ENCODE peak calls at places on chromosomes 1 and 21, in ten cellular contexts. One of them, this sample, is unnamed.

GRCh38 chr1:39098569-39099250 is 72.6 kb downstream of the NDUFS5 start:
- DNase-seq in stomach: peak
- DNase-seq in endothelial cell: peak
- DNase-seq in Calu3: peak
- DNase-seq in omental fat pad: no peak
- DNase-seq in stimulated activated CD4-positive, alpha-beta T cell treated with anti-CD3 and anti-CD28 coated beads, Interleukin-15, amount 100 ng/mL, for 48 hours: peak
- DNase-seq in A549: peak
- DNase-seq in RWPE2: no peak
- DNase-seq in T-helper 9 cell: peak
- DNase-seq in GM10248: peak
- DNase-seq in this sample: peak

GRCh38 chr1:64983110-64983509 is 16.8 kb upstream of the JAK1 start:
- DNase-seq in RWPE2: no peak
- DNase-seq in T-helper 9 cell: no peak
- DNase-seq in Calu3: peak
- DNase-seq in endothelial cell: no peak
- DNase-seq in GM10248: no peak
- DNase-seq in stomach: no peak
- DNase-seq in stimulated activated CD4-positive, alpha-beta T cell treated with anti-CD3 and anti-CD28 coated beads, Interleukin-15, amount 100 ng/mL, for 48 hours: no peak
- DNase-seq in omental fat pad: no peak
- DNase-seq in A549: peak
- DNase-seq in this sample: no peak

GRCh38 chr1:199522338-199522737 is 505.2 kb upstream of the NR5A2 start:
- DNase-seq in stomach: no peak
- DNase-seq in stimulated activated CD4-positive, alpha-beta T cell treated with anti-CD3 and anti-CD28 coated beads, Interleukin-15, amount 100 ng/mL, for 48 hours: no peak
- DNase-seq in endothelial cell: no peak
- DNase-seq in T-helper 9 cell: no peak
- DNase-seq in omental fat pad: no peak
- DNase-seq in GM10248: no peak
- DNase-seq in A549: no peak
- DNase-seq in Calu3: no peak
- DNase-seq in RWPE2: no peak
- DNase-seq in this sample: no peak

GRCh38 chr1:55589656-55590297 is 374.6 kb upstream of the USP24 start:
- DNase-seq in GM10248: no peak
- DNase-seq in Calu3: no peak
- DNase-seq in stomach: no peak
- DNase-seq in stimulated activated CD4-positive, alpha-beta T cell treated with anti-CD3 and anti-CD28 coated beads, Interleukin-15, amount 100 ng/mL, for 48 hours: no peak
- DNase-seq in endothelial cell: no peak
- DNase-seq in T-helper 9 cell: no peak
- DNase-seq in omental fat pad: no peak
- DNase-seq in RWPE2: no peak
- DNase-seq in A549: no peak
- DNase-seq in this sample: no peak

GRCh38 chr1:58031416-58031815 is 515.1 kb downstream of the OMA1 start:
- DNase-seq in RWPE2: no peak
- DNase-seq in endothelial cell: no peak
- DNase-seq in omental fat pad: no peak
- DNase-seq in T-helper 9 cell: no peak
- DNase-seq in stomach: no peak
- DNase-seq in Calu3: no peak
- DNase-seq in stimulated activated CD4-positive, alpha-beta T cell treated with anti-CD3 and anti-CD28 coated beads, Interleukin-15, amount 100 ng/mL, for 48 hours: no peak
- DNase-seq in A549: no peak
- DNase-seq in GM10248: no peak
- DNase-seq in this sample: peak

GRCh38 chr1:24364605-24364974 is 45.4 kb downstream of the GRHL3 start:
- DNase-seq in GM10248: no peak
- DNase-seq in stimulated activated CD4-positive, alpha-beta T cell treated with anti-CD3 and anti-CD28 coated beads, Interleukin-15, amount 100 ng/mL, for 48 hours: no peak
- DNase-seq in A549: no peak
- DNase-seq in endothelial cell: no peak
- DNase-seq in stomach: no peak
- DNase-seq in omental fat pad: no peak
- DNase-seq in RWPE2: no peak
- DNase-seq in T-helper 9 cell: no peak
- DNase-seq in Calu3: no peak
- DNase-seq in this sample: no peak

GRCh38 chr1:178928985-178929384 is 58.1 kb upstream of the ANGPTL1 start:
- DNase-seq in T-helper 9 cell: no peak
- DNase-seq in stomach: no peak
- DNase-seq in Calu3: no peak
- DNase-seq in endothelial cell: no peak
- DNase-seq in stimulated activated CD4-positive, alpha-beta T cell treated with anti-CD3 and anti-CD28 coated beads, Interleukin-15, amount 100 ng/mL, for 48 hours: no peak
- DNase-seq in RWPE2: no peak
- DNase-seq in A549: no peak
- DNase-seq in omental fat pad: no peak
- DNase-seq in GM10248: no peak
- DNase-seq in this sample: peak

GRCh38 chr1:61446531-61446991 is 278.4 kb downstream of the TM2D1 start:
- DNase-seq in Calu3: no peak
- DNase-seq in GM10248: no peak
- DNase-seq in omental fat pad: no peak
- DNase-seq in endothelial cell: no peak
- DNase-seq in RWPE2: no peak
- DNase-seq in stomach: no peak
- DNase-seq in A549: no peak
- DNase-seq in stimulated activated CD4-positive, alpha-beta T cell treated with anti-CD3 and anti-CD28 coated beads, Interleukin-15, amount 100 ng/mL, for 48 hours: no peak
- DNase-seq in T-helper 9 cell: no peak
- DNase-seq in this sample: no peak

GRCh38 chr1:94713472-94714141 is 106.5 kb upstream of the SLC44A3 start:
- DNase-seq in GM10248: peak
- DNase-seq in omental fat pad: peak
- DNase-seq in T-helper 9 cell: no peak
- DNase-seq in A549: peak
- DNase-seq in endothelial cell: no peak
- DNase-seq in stimulated activated CD4-positive, alpha-beta T cell treated with anti-CD3 and anti-CD28 coated beads, Interleukin-15, amount 100 ng/mL, for 48 hours: no peak
- DNase-seq in RWPE2: peak
- DNase-seq in stomach: peak
- DNase-seq in Calu3: peak
- DNase-seq in this sample: no peak

GRCh38 chr21:33650929-33651505 is 8.7 kb downstream of the ITSN1 start:
- DNase-seq in omental fat pad: no peak
- DNase-seq in endothelial cell: no peak
- DNase-seq in T-helper 9 cell: no peak
- DNase-seq in A549: no peak
- DNase-seq in RWPE2: no peak
- DNase-seq in stimulated activated CD4-positive, alpha-beta T cell treated with anti-CD3 and anti-CD28 coated beads, Interleukin-15, amount 100 ng/mL, for 48 hours: no peak
- DNase-seq in GM10248: no peak
- DNase-seq in Calu3: no peak
- DNase-seq in stomach: no peak
- DNase-seq in this sample: no peak

GRCh38 chr1:28591708-28592313 is at the start of gene RAB42:
- DNase-seq in T-helper 9 cell: peak
- DNase-seq in omental fat pad: no peak
- DNase-seq in stomach: peak
- DNase-seq in endothelial cell: no peak
- DNase-seq in Calu3: no peak
- DNase-seq in RWPE2: no peak
- DNase-seq in GM10248: peak
- DNase-seq in A549: no peak
- DNase-seq in stimulated activated CD4-positive, alpha-beta T cell treated with anti-CD3 and anti-CD28 coated beads, Interleukin-15, amount 100 ng/mL, for 48 hours: no peak
- DNase-seq in this sample: peak

GRCh38 chr1:1274299-1274930 is 761 bp upstream of the UBE2J2 start:
- DNase-seq in RWPE2: peak
- DNase-seq in stimulated activated CD4-positive, alpha-beta T cell treated with anti-CD3 and anti-CD28 coated beads, Interleukin-15, amount 100 ng/mL, for 48 hours: no peak
- DNase-seq in A549: no peak
- DNase-seq in T-helper 9 cell: no peak
- DNase-seq in stomach: no peak
- DNase-seq in endothelial cell: no peak
- DNase-seq in GM10248: no peak
- DNase-seq in omental fat pad: no peak
- DNase-seq in Calu3: no peak
- DNase-seq in this sample: no peak

GRCh38 chr1:180057883-180058396 is 96.7 kb upstream of the QSOX1 start:
- DNase-seq in stimulated activated CD4-positive, alpha-beta T cell treated with anti-CD3 and anti-CD28 coated beads, Interleukin-15, amount 100 ng/mL, for 48 hours: no peak
- DNase-seq in T-helper 9 cell: no peak
- DNase-seq in A549: no peak
- DNase-seq in endothelial cell: no peak
- DNase-seq in Calu3: no peak
- DNase-seq in stomach: no peak
- DNase-seq in omental fat pad: no peak
- DNase-seq in GM10248: no peak
- DNase-seq in RWPE2: no peak
- DNase-seq in this sample: no peak

GRCh38 chr1:61078611-61079010 is 3.8 kb upstream of the NFIA start:
- DNase-seq in T-helper 9 cell: no peak
- DNase-seq in GM10248: no peak
- DNase-seq in A549: no peak
- DNase-seq in RWPE2: no peak
- DNase-seq in stomach: no peak
- DNase-seq in Calu3: no peak
- DNase-seq in endothelial cell: no peak
- DNase-seq in stimulated activated CD4-positive, alpha-beta T cell treated with anti-CD3 and anti-CD28 coated beads, Interleukin-15, amount 100 ng/mL, for 48 hours: no peak
- DNase-seq in omental fat pad: no peak
- DNase-seq in this sample: no peak

GRCh38 chr1:37741130-37741529 is 23.8 kb downstream of the EPHA10 start:
- DNase-seq in GM10248: no peak
- DNase-seq in Calu3: no peak
- DNase-seq in stimulated activated CD4-positive, alpha-beta T cell treated with anti-CD3 and anti-CD28 coated beads, Interleukin-15, amount 100 ng/mL, for 48 hours: no peak
- DNase-seq in RWPE2: peak
- DNase-seq in endothelial cell: no peak
- DNase-seq in omental fat pad: no peak
- DNase-seq in stomach: no peak
- DNase-seq in A549: no peak
- DNase-seq in T-helper 9 cell: no peak
- DNase-seq in this sample: no peak

GRCh38 chr1:39895731-39896480 is 5.8 kb downstream of the MYCL start:
- DNase-seq in stomach: no peak
- DNase-seq in omental fat pad: no peak
- DNase-seq in Calu3: no peak
- DNase-seq in RWPE2: no peak
- DNase-seq in T-helper 9 cell: no peak
- DNase-seq in A549: no peak
- DNase-seq in endothelial cell: no peak
- DNase-seq in stimulated activated CD4-positive, alpha-beta T cell treated with anti-CD3 and anti-CD28 coated beads, Interleukin-15, amount 100 ng/mL, for 48 hours: no peak
- DNase-seq in GM10248: no peak
- DNase-seq in this sample: no peak

GRCh38 chr1:152515454-152515823 is 1.2 kb downstream of the CRCT1 start:
- DNase-seq in stimulated activated CD4-positive, alpha-beta T cell treated with anti-CD3 and anti-CD28 coated beads, Interleukin-15, amount 100 ng/mL, for 48 hours: no peak
- DNase-seq in stomach: no peak
- DNase-seq in A549: no peak
- DNase-seq in GM10248: no peak
- DNase-seq in omental fat pad: no peak
- DNase-seq in T-helper 9 cell: no peak
- DNase-seq in endothelial cell: peak
- DNase-seq in Calu3: peak
- DNase-seq in RWPE2: no peak
- DNase-seq in this sample: no peak

GRCh38 chr21:45822429-45823099 is 159.0 kb upstream of the COL6A1 start:
- DNase-seq in stimulated activated CD4-positive, alpha-beta T cell treated with anti-CD3 and anti-CD28 coated beads, Interleukin-15, amount 100 ng/mL, for 48 hours: no peak
- DNase-seq in A549: no peak
- DNase-seq in T-helper 9 cell: no peak
- DNase-seq in RWPE2: no peak
- DNase-seq in omental fat pad: no peak
- DNase-seq in Calu3: no peak
- DNase-seq in GM10248: no peak
- DNase-seq in endothelial cell: no peak
- DNase-seq in stomach: no peak
- DNase-seq in this sample: peak

GRCh38 chr1:53826367-53826766 is 11.7 kb downstream of the NDC1 start:
- DNase-seq in A549: peak
- DNase-seq in stimulated activated CD4-positive, alpha-beta T cell treated with anti-CD3 and anti-CD28 coated beads, Interleukin-15, amount 100 ng/mL, for 48 hours: no peak
- DNase-seq in omental fat pad: no peak
- DNase-seq in Calu3: no peak
- DNase-seq in GM10248: no peak
- DNase-seq in endothelial cell: no peak
- DNase-seq in T-helper 9 cell: no peak
- DNase-seq in stomach: no peak
- DNase-seq in RWPE2: no peak
- DNase-seq in this sample: no peak

GRCh38 chr1:46174448-46175231 is at the start of gene TSPAN1:
- DNase-seq in A549: no peak
- DNase-seq in RWPE2: no peak
- DNase-seq in stimulated activated CD4-positive, alpha-beta T cell treated with anti-CD3 and anti-CD28 coated beads, Interleukin-15, amount 100 ng/mL, for 48 hours: no peak
- DNase-seq in GM10248: no peak
- DNase-seq in endothelial cell: no peak
- DNase-seq in Calu3: no peak
- DNase-seq in omental fat pad: no peak
- DNase-seq in T-helper 9 cell: no peak
- DNase-seq in stomach: peak
- DNase-seq in this sample: no peak

GRCh38 chr1:58880592-58880991 is 96.7 kb upstream of the JUN start:
- DNase-seq in GM10248: no peak
- DNase-seq in stomach: no peak
- DNase-seq in Calu3: no peak
- DNase-seq in A549: no peak
- DNase-seq in stimulated activated CD4-positive, alpha-beta T cell treated with anti-CD3 and anti-CD28 coated beads, Interleukin-15, amount 100 ng/mL, for 48 hours: no peak
- DNase-seq in T-helper 9 cell: no peak
- DNase-seq in endothelial cell: no peak
- DNase-seq in RWPE2: no peak
- DNase-seq in omental fat pad: no peak
- DNase-seq in this sample: no peak

GRCh38 chr21:46159841-46160562 is 4.6 kb upstream of the FTCD start:
- DNase-seq in endothelial cell: no peak
- DNase-seq in Calu3: no peak
- DNase-seq in GM10248: no peak
- DNase-seq in stimulated activated CD4-positive, alpha-beta T cell treated with anti-CD3 and anti-CD28 coated beads, Interleukin-15, amount 100 ng/mL, for 48 hours: no peak
- DNase-seq in A549: no peak
- DNase-seq in omental fat pad: peak
- DNase-seq in T-helper 9 cell: no peak
- DNase-seq in RWPE2: peak
- DNase-seq in stomach: peak
- DNase-seq in this sample: no peak

GRCh38 chr1:164759945-164760584 is 201.1 kb downstream of the PBX1 start:
- DNase-seq in Calu3: no peak
- DNase-seq in A549: no peak
- DNase-seq in endothelial cell: no peak
- DNase-seq in GM10248: no peak
- DNase-seq in RWPE2: no peak
- DNase-seq in omental fat pad: no peak
- DNase-seq in stimulated activated CD4-positive, alpha-beta T cell treated with anti-CD3 and anti-CD28 coated beads, Interleukin-15, amount 100 ng/mL, for 48 hours: no peak
- DNase-seq in T-helper 9 cell: no peak
- DNase-seq in stomach: no peak
- DNase-seq in this sample: no peak

GRCh38 chr1:91501527-91501859 is 842 bp downstream of the CDC7 start:
- DNase-seq in A549: peak
- DNase-seq in T-helper 9 cell: no peak
- DNase-seq in omental fat pad: no peak
- DNase-seq in stomach: no peak
- DNase-seq in stimulated activated CD4-positive, alpha-beta T cell treated with anti-CD3 and anti-CD28 coated beads, Interleukin-15, amount 100 ng/mL, for 48 hours: peak
- DNase-seq in Calu3: no peak
- DNase-seq in GM10248: peak
- DNase-seq in RWPE2: no peak
- DNase-seq in endothelial cell: no peak
- DNase-seq in this sample: peak

GRCh38 chr1:8533124-8533523 is 215.2 kb downstream of the SLC45A1 start:
- DNase-seq in A549: no peak
- DNase-seq in Calu3: no peak
- DNase-seq in RWPE2: no peak
- DNase-seq in omental fat pad: no peak
- DNase-seq in stomach: no peak
- DNase-seq in stimulated activated CD4-positive, alpha-beta T cell treated with anti-CD3 and anti-CD28 coated beads, Interleukin-15, amount 100 ng/mL, for 48 hours: no peak
- DNase-seq in T-helper 9 cell: no peak
- DNase-seq in GM10248: peak
- DNase-seq in endothelial cell: no peak
- DNase-seq in this sample: no peak

GRCh38 chr21:36487641-36488307 is 7.9 kb upstream of the CLDN14 start:
- DNase-seq in T-helper 9 cell: no peak
- DNase-seq in omental fat pad: no peak
- DNase-seq in A549: no peak
- DNase-seq in RWPE2: peak
- DNase-seq in Calu3: no peak
- DNase-seq in GM10248: no peak
- DNase-seq in endothelial cell: no peak
- DNase-seq in stimulated activated CD4-positive, alpha-beta T cell treated with anti-CD3 and anti-CD28 coated beads, Interleukin-15, amount 100 ng/mL, for 48 hours: no peak
- DNase-seq in stomach: peak
- DNase-seq in this sample: no peak

GRCh38 chr1:25245809-25246599 is 1.2 kb downstream of the RSRP1 start:
- DNase-seq in stomach: no peak
- DNase-seq in stimulated activated CD4-positive, alpha-beta T cell treated with anti-CD3 and anti-CD28 coated beads, Interleukin-15, amount 100 ng/mL, for 48 hours: no peak
- DNase-seq in GM10248: peak
- DNase-seq in A549: peak
- DNase-seq in RWPE2: no peak
- DNase-seq in Calu3: peak
- DNase-seq in endothelial cell: no peak
- DNase-seq in T-helper 9 cell: no peak
- DNase-seq in omental fat pad: no peak
- DNase-seq in this sample: peak

GRCh38 chr1:159932296-159933285 is 7.3 kb upstream of the TAGLN2 start:
- DNase-seq in endothelial cell: no peak
- DNase-seq in T-helper 9 cell: no peak
- DNase-seq in omental fat pad: no peak
- DNase-seq in GM10248: no peak
- DNase-seq in RWPE2: no peak
- DNase-seq in Calu3: no peak
- DNase-seq in stomach: no peak
- DNase-seq in stimulated activated CD4-positive, alpha-beta T cell treated with anti-CD3 and anti-CD28 coated beads, Interleukin-15, amount 100 ng/mL, for 48 hours: no peak
- DNase-seq in A549: no peak
- DNase-seq in this sample: no peak